ENCODE peak calls at places on chromosomes 4 and X, in five cellular contexts. Z is stomach, A is suprapubic skin, P is HCT116, G is prostate gland. M is an unnamed sample.

GRCh38 chrX:16188687-16189086 is 21.4 kb downstream of the MAGEB17 start:
- DNase-seq in A (no peak), Z (no peak), P (no peak), G (no peak), M (no peak)

GRCh38 chr4:175946472-175947116 is 119.0 kb upstream of the WDR17 start:
- DNase-seq in P (no peak), G (no peak), A (no peak), Z (no peak), M (no peak)

GRCh38 chrX:1883772-1884171 is 268.9 kb downstream of the ASMT start:
- DNase-seq in G (no peak), A (no peak), P (no peak), Z (no peak), M (no peak)

GRCh38 chrX:41273638-41274037 is 60.3 kb upstream of the DDX3X start:
- DNase-seq in P (no peak), A (no peak), Z (no peak), G (no peak), M (no peak)

GRCh38 chrX:110383414-110383813 is 24.8 kb downstream of the RTL9 start:
- DNase-seq in G (no peak), Z (no peak), A (no peak), P (no peak), M (no peak)

GRCh38 chr4:126697748-126698147 is 935.0 kb upstream of the INTU start:
- DNase-seq in G (no peak), Z (no peak), A (no peak), P (no peak), M (no peak)

GRCh38 chrX:135003876-135004623 is 13.3 kb downstream of the SMIM10 start:
- DNase-seq in G (peak), A (peak), P (peak), Z (peak), M (peak)

GRCh38 chr4:25448379-25449109 is 71.5 kb downstream of the ANAPC4 start:
- DNase-seq in Z (no peak), G (no peak), A (no peak), P (no peak), M (no peak)

GRCh38 chr4:112859456-112860184 is 189.8 kb upstream of the ANK2 start:
- DNase-seq in Z (no peak), P (no peak), G (no peak), A (no peak), M (no peak)

GRCh38 chr4:124710253-124710849 is 2.2 kb downstream of the ANKRD50 start:
- DNase-seq in P (no peak), Z (no peak), A (no peak), G (no peak), M (no peak)

GRCh38 chrX:45434231-45434630 is 233.6 kb upstream of the DIPK2B start:
- DNase-seq in A (no peak), P (no peak), G (peak), Z (no peak), M (no peak)

GRCh38 chr4:123198706-123199105 is 197.9 kb upstream of the SPRY1 start:
- DNase-seq in G (no peak), P (no peak), A (no peak), Z (no peak), M (no peak)

GRCh38 chr4:79987401-79987800 is 85.6 kb downstream of the ANTXR2 start:
- DNase-seq in G (no peak), Z (no peak), A (no peak), P (no peak), M (no peak)

GRCh38 chrX:136629084-136629750 is 18.7 kb upstream of the CD40LG start:
- DNase-seq in P (no peak), A (no peak), G (no peak), Z (no peak), M (no peak)

DNA sequence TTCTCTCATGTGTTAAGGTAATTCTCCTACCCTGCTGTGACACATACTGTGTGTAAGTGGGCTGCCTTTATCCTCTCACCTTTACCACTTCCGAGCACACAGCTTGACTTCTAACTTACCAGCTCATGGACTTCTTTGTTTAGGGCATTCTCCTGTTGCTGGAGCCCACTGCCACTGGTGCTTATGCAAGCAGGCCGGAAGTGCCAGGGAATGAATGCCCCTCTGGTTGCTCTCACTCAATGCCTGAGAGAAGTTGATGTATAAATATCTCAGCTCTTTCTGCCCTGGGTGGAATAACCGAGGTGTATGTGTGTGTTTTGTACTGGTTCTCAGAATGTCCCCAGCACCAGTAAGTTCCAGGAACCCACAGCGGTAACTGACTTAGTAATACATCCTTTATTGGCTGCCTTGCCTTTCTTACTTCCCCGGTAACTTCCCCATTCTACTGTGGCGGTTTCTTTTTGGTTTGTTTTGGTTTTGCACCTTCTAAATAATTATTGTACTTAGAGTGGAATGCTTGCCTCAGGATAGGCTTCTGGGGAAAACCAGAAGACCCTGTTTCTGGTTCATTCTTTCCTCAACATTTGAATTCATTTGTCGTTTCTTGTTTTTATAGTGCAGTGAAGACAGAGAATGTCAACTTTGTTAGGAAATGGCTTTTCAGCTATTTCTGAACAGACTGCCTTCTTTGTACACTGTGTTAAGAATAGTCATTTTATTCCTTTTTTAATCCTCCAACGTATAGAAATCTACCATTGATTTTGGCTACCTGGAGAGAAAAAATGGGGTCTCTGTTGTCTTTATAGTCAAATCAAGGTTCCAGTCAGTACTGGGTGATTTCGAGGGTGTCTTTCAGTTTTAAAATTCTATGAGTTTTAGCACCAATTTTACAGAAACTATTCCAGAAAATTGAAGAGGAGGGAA is 45.4 kb downstream of the CXorf58 start:
- DNase-seq in P (no peak), Z (no peak), A (no peak), G (no peak), M (no peak)
- H3K4me3 ChIP-seq in P (no peak), Z (no peak), A (no peak), G (no peak), M (no peak)

GRCh38 chr4:30656828-30657227 is 63.3 kb upstream of the PCDH7 start:
- DNase-seq in A (no peak), Z (no peak), G (no peak), P (no peak), M (no peak)
- H3K27ac ChIP-seq in A (no peak), Z (no peak), G (no peak), P (no peak), M (no peak)

GRCh38 chrX:113058634-113059033 is 218.0 kb upstream of the AMOT start:
- DNase-seq in G (no peak), A (no peak), Z (no peak), P (no peak), M (no peak)
- TF ChIP-seq POLR2A in G (no peak), A (no peak), Z (no peak), P (no peak), M (no peak)

DNA sequence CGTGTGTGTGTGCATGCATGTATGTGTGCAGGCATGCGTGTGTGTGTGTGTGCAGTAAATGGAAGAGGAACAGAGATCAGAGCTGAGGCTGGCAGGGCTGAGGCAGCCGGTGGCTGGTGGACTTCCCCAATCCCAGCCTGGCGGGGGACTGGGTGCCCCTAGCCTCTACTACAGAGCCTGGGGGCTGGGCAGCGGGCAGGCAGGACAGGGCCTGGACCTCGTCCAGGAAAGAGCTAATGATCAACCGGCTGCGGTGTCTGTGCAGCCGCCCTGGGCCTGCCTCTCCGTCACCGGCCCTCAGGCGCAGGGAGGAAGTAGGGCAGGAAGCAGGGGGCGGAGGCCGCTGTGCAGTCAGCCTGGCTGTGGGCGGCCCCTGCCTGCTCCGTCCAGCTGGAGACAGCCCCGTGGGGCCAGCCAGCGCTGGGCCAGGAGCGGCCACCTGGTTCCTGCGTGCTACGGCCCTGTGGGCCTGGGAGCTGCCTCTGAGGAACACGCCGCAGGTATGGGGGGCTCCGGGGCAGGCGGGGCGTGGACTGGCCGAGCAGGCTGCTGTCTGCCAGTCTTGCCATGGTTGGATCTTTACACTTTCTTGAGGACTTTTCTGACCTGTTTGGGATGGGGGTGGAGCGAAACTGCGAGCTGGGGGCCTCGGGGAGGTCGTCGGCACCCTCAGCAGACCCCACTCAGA is at the start of gene SH3TC1:
- DNase-seq in Z (peak), A (peak), G (peak), P (peak), M (peak)
- H3K4me3 ChIP-seq in Z (peak), A (peak), G (peak), P (peak), M (peak)

GRCh38 chrX:47483310-47484268 is 567 bp upstream of the ZNF41 start:
- DNase-seq in P (no peak), Z (no peak), G (peak), A (no peak), M (peak)

GRCh38 chrX:47481160-47481559 is 1.9 kb downstream of the ZNF41 start:
- DNase-seq in P (no peak), G (no peak), A (no peak), Z (no peak), M (no peak)

GRCh38 chrX:47482065-47482511 is 934 bp downstream of the ZNF41 start:
- DNase-seq in A (no peak), G (no peak), P (no peak), Z (no peak), M (no peak)

GRCh38 chrX:47482512-47483309 is at the start of gene ZNF41:
- DNase-seq in P (peak), Z (peak), A (peak), G (peak), M (peak)

DNA sequence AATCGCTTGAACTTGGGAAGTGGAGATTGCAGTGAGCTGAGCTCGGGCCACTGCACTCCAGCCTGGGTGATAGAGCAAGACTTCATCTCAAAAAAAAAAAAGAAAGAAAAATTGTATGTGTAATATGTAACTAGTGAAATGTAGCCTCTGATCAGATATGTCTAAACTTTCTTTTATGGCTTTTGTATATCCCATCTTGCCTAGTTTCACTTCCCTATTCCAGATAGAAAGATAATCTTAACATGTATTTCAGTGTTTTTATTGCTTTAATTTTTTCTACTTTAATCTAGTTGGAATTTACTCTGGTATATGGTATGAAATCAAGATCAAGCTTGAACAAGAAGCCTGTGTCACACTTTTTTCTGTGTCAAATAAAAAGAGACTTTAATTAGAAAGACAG is 1.9 kb upstream of the ZNF41 start:
- DNase-seq in A (no peak), G (no peak), P (no peak), Z (no peak), M (no peak)
- H3K27ac ChIP-seq in A (no peak), G (no peak), P (no peak), Z (no peak), M (no peak)

DNA sequence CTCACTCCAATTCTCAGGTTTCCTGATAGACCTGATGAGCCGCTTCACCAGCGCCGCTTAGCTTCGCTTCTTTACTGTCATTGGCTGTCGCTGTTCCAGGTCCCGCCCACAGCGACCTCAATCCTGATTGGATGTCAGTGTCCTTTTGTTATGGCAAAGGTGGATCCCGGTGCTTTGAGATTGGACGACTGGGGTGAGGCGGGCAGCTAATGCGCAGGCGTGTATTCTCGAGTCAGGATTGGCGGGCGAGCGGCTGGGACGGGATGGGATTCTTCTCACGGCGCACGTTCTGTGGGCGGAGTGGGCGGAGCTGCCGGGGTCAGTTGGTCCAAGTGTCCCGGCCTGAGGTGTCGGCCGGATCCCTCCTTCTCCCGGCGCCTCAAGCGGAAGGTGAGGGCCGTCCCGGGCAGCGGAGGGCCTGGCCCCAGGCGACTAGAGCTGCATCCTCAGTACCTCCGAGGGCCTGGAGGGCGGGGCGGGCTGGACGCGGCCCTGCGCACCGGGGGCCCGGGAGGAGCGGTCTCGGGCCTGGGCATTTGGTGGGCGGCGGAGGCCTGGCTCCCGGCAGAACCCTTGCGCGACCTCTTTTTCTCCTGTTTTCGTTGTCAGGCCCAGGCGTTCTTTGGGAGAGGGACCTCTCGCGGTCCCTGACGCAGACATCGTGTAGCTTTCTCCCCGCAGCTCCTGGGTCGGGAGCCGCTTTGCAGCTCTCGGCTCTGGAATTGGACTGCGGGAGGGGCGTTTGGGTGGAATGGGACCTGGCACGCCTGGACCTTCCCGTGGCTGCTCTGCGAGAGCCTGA is at the start of gene SCOC:
- DNase-seq in P (peak), A (peak), G (peak), Z (peak), M (peak)
- TF ChIP-seq POLR2A in P (peak), A (no peak), G (peak), Z (no peak), M (peak)

DNA sequence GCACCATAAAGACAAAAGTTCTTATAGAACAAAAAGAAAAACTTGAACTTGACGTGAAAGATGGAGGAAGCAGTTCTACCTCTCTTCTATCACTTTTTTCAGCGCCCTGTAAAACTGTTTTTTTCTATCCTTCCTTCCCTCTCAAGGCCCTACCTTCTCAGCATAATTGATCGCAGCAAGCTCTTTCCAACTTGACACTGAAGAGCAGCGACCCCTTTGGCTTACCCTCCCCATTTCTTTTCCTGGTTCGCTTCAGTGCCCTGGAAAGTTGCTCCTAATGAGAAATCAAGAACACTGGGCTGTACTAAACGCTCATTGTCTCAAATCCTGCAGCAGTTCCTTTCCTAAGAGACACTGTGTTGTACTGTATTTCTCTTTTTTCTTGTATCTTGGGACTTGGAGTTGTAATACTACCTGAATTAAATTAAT is 150.6 kb upstream of the SLC4A4 start:
- DNase-seq in G (no peak), Z (no peak), A (no peak), P (no peak), M (no peak)
- H3K4me3 ChIP-seq in G (peak), Z (peak), A (peak), P (no peak), M (peak)

GRCh38 chrX:79365591-79365990 is 1.5 kb downstream of the ITM2A start:
- DNase-seq in A (no peak), G (no peak), P (no peak), Z (no peak), M (no peak)

GRCh38 chrX:79369871-79370270 is 2.7 kb upstream of the ITM2A start:
- DNase-seq in P (no peak), G (no peak), A (no peak), Z (no peak), M (no peak)

GRCh38 chrX:79366556-79366887 is 612 bp downstream of the ITM2A start:
- DNase-seq in G (no peak), A (no peak), Z (no peak), P (no peak), M (no peak)

GRCh38 chrX:79366888-79367749 is at the start of gene ITM2A:
- DNase-seq in G (no peak), Z (peak), A (peak), P (no peak), M (peak)

DNA sequence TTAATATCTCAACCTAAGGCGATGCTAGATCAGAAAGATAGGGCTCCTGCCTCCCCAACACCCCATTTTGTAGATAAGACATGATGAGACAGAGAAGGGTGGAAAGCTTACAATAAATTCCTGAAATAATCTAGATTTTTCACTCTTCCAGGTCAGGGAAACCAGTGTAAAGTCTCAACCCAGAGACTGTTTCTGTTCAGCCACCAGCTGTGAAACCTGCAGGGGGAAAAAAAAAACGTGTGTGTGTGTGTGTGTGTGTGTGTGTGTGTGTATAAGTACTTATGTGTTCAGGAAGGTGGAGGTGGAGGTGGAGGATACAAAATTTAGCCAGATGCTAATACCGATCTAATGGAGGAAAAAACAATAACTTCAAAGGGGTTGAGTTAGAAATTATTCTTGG is 773 bp upstream of the ITM2A start:
- DNase-seq in P (no peak), A (no peak), G (no peak), Z (no peak), M (no peak)
- H3K27ac ChIP-seq in P (no peak), A (peak), G (no peak), Z (peak), M (peak)